ENCODE peak calls at places on chromosomes 12 and 14, in four cellular contexts. T is D341Med; B is WTC11; N is stimulated activated CD4-positive, alpha-beta T cell treated with anti-CD3 and anti-CD28 coated beads, TNF-alpha, amount 100 ng/mL, for 24 hours. R is an unnamed sample.

GRCh38 chr12:79688376-79689040 is 2.3 kb downstream of the PAWR start:
- DNase-seq in T (no peak), B (no peak), N (no peak), R (no peak)

GRCh38 chr12:30725739-30726138 is 29.0 kb downstream of the CAPRIN2 start:
- DNase-seq in B (no peak), N (no peak), T (no peak), R (no peak)

GRCh38 chr12:117261267-117261666 is 71.0 kb upstream of the FBXO21 start:
- DNase-seq in N (no peak), T (no peak), B (no peak), R (no peak)

GRCh38 chr12:26010293-26010821 is 51.9 kb downstream of the RASSF8 start:
- DNase-seq in B (no peak), T (peak), N (no peak), R (no peak)

GRCh38 chr12:78441737-78442453 is 422.7 kb upstream of the SYT1 start:
- DNase-seq in B (no peak), T (no peak), N (no peak), R (no peak)

GRCh38 chr14:73712540-73713141 is 1.5 kb downstream of the PNMA1 start:
- DNase-seq in N (no peak), B (no peak), T (no peak), R (no peak)

GRCh38 chr14:29016050-29016900 is 249.7 kb downstream of the FOXG1 start:
- DNase-seq in T (peak), N (no peak), B (peak), R (peak)

GRCh38 chr14:31388687-31389413 is 31.5 kb downstream of the HEATR5A start:
- DNase-seq in B (no peak), T (no peak), N (no peak), R (no peak)

GRCh38 chr14:50067723-50068495 is 48.5 kb downstream of the VCPKMT start:
- DNase-seq in B (no peak), N (no peak), T (no peak), R (no peak)

GRCh38 chr12:123444396-123445026 is 8.0 kb upstream of the RILPL2 start:
- DNase-seq in B (no peak), N (no peak), T (no peak), R (no peak)

GRCh38 chr14:101405931-101406330 is 155.4 kb upstream of the DIO3 start:
- DNase-seq in B (no peak), T (no peak), N (no peak), R (no peak)

GRCh38 chr12:12206776-12207388 is 60.0 kb downstream of the LRP6 start:
- DNase-seq in B (no peak), T (no peak), N (no peak), R (no peak)

GRCh38 chr12:9975614-9976013 is 4.4 kb downstream of the CLEC12A start:
- DNase-seq in T (no peak), N (no peak), B (no peak), R (no peak)

GRCh38 chr12:2876431-2877046 is 435 bp downstream of the FOXM1 start:
- DNase-seq in N (no peak), B (no peak), T (peak), R (no peak)

GRCh38 chr12:96719671-96720362 is 187.2 kb upstream of the NEDD1 start:
- DNase-seq in T (no peak), N (no peak), B (no peak), R (no peak)